ENCODE peak calls at places on chromosome 7, in five cellular contexts. H is RWPE2; T is left ventricle myocardium inferior; W is breast epithelium; Y is CD4-positive, CD25-positive, alpha-beta regulatory T cell. P is an unnamed sample.

GRCh38 chr7:150939052-150939810 is 38.9 kb downstream of the KCNH2 start:
- DNase-seq in H (no peak), T (no peak), W (no peak), Y (no peak), P (no peak)

GRCh38 chr7:133331861-133332260 is 79.0 kb downstream of the EXOC4 start:
- DNase-seq in H (no peak), T (no peak), W (no peak), Y (no peak), P (no peak)

GRCh38 chr7:77426521-77427051 is 10.4 kb upstream of the GSAP start:
- DNase-seq in H (no peak), T (no peak), W (no peak), Y (no peak), P (no peak)

GRCh38 chr7:158976468-158976848 is 120.1 kb downstream of the DYNC2I1 start:
- DNase-seq in H (no peak), T (no peak), W (no peak), Y (no peak), P (no peak)

GRCh38 chr7:155811560-155811894 is 736 bp downstream of the SHH start:
- DNase-seq in H (no peak), T (no peak), W (no peak), Y (no peak), P (no peak)

GRCh38 chr7:1883031-1883761 is 213.1 kb downstream of the ELFN1 start:
- DNase-seq in H (peak; percentile 91), T (no peak), W (no peak), Y (peak; percentile 64), P (no peak)

GRCh38 chr7:121604627-121605296 is 208.7 kb upstream of the FAM3C start:
- DNase-seq in H (no peak), T (no peak), W (no peak), Y (no peak), P (no peak)

GRCh38 chr7:99368750-99369389 is 5.7 kb upstream of the ARPC1B start:
- DNase-seq in H (no peak), T (no peak), W (no peak), Y (no peak), P (no peak)

GRCh38 chr7:27774717-27775328 is 34.9 kb downstream of the TAX1BP1 start:
- DNase-seq in H (no peak), T (no peak), W (no peak), Y (peak; percentile 36), P (no peak)

GRCh38 chr7:54906963-54907362 is 111.9 kb upstream of the EGFR start:
- DNase-seq in H (no peak), T (no peak), W (no peak), Y (no peak), P (no peak)

GRCh38 chr7:27188666-27189559 is 3.9 kb upstream of the HOXA11 start:
- DNase-seq in H (peak; percentile 71), T (no peak), W (no peak), Y (peak; percentile 69), P (peak; percentile 40)

GRCh38 chr7:29609162-29610030 is 45.8 kb downstream of the PRR15 start:
- DNase-seq in H (no peak), T (no peak), W (peak; percentile 34), Y (no peak), P (no peak)
- H3K9me3 ChIP-seq in H (peaks cover 3% of the 10 kb centered on the region), T (no peaks in the 10 kb centered on the region), W (no peaks in the 10 kb centered on the region), Y (no peaks in the 10 kb centered on the region), P (no peaks in the 10 kb centered on the region)

GRCh38 chr7:23662983-23663313 is 17.1 kb upstream of the FAM221A start:
- DNase-seq in H (no peak), T (no peak), W (no peak), Y (no peak), P (no peak)
- H3K27ac ChIP-seq in H (no peak overlapping the region), T (no peak overlapping the region), W (no peak overlapping the region), Y (no peak overlapping the region), P (no peak overlapping the region)

GRCh38 chr7:157888579-157888978 is 551.8 kb downstream of the DNAJB6 start:
- DNase-seq in H (no peak), T (no peak), W (no peak), Y (no peak), P (no peak)
- H3K9me3 ChIP-seq in H (no peaks in the 10 kb centered on the region), T (peaks cover 10% of the 10 kb centered on the region), W (peaks cover 16% of the 10 kb centered on the region), Y (no peaks in the 10 kb centered on the region), P (no peaks in the 10 kb centered on the region)

GRCh38 chr7:3437467-3437866 is 136.4 kb downstream of the SDK1 start:
- DNase-seq in H (no peak), T (no peak), W (no peak), Y (no peak), P (no peak)

GRCh38 chr7:3438352-3438751 is 137.3 kb downstream of the SDK1 start:
- DNase-seq in H (no peak), T (no peak), W (no peak), Y (no peak), P (no peak)

GRCh38 chr7:3440509-3440908 is 139.5 kb downstream of the SDK1 start:
- DNase-seq in H (no peak), T (no peak), W (no peak), Y (no peak), P (no peak)

GRCh38 chr7:3436746-3437145 is 135.7 kb downstream of the SDK1 start:
- DNase-seq in H (no peak), T (no peak), W (no peak), Y (no peak), P (no peak)

GRCh38 chr7:3439333-3440030 is 138.4 kb downstream of the SDK1 start:
- DNase-seq in H (no peak), T (no peak), W (no peak), Y (no peak), P (no peak)
- H3K27ac ChIP-seq in H (peak overlapping the region; percentile 89), T (no peak overlapping the region), W (no peak overlapping the region), Y (no peak overlapping the region), P (no peak overlapping the region)

GRCh38 chr7:13912740-13913320 is 76.6 kb downstream of the ETV1 start:
- DNase-seq in H (no peak), T (no peak), W (no peak), Y (no peak), P (no peak)
- H3K9me3 ChIP-seq in H (no peaks in the 10 kb centered on the region), T (no peaks in the 10 kb centered on the region), W (no peaks in the 10 kb centered on the region), Y (no peaks in the 10 kb centered on the region), P (no peaks in the 10 kb centered on the region)

GRCh38 chr7:71630521-71630920 is 498.6 kb downstream of the GALNT17 start:
- DNase-seq in H (no peak), T (no peak), W (no peak), Y (no peak), P (no peak)

GRCh38 chr7:71633571-71634008 is 501.6 kb downstream of the GALNT17 start:
- DNase-seq in H (no peak), T (no peak), W (no peak), Y (no peak), P (no peak)

GRCh38 chr7:71638108-71638507 is 506.2 kb downstream of the GALNT17 start:
- DNase-seq in H (no peak), T (no peak), W (no peak), Y (no peak), P (no peak)

GRCh38 chr7:71637578-71637977 is 505.6 kb downstream of the GALNT17 start:
- DNase-seq in H (no peak), T (no peak), W (no peak), Y (no peak), P (no peak)

GRCh38 chr7:71636329-71636728 is 504.4 kb downstream of the GALNT17 start:
- DNase-seq in H (no peak), T (no peak), W (no peak), Y (no peak), P (no peak)
- H3K27ac ChIP-seq in H (no peak overlapping the region), T (no peak overlapping the region), W (no peak overlapping the region), Y (no peak overlapping the region), P (no peak overlapping the region)

GRCh38 chr7:71077743-71078476 is 54.0 kb upstream of the GALNT17 start:
- DNase-seq in H (no peak), T (no peak), W (no peak), Y (no peak), P (no peak)
- H3K9me3 ChIP-seq in H (peaks cover 6% of the 10 kb centered on the region), T (peaks cover 54% of the 10 kb centered on the region), W (peaks cover 48% of the 10 kb centered on the region), Y (peaks cover 4% of the 10 kb centered on the region), P (peaks cover 10% of the 10 kb centered on the region)

DNA sequence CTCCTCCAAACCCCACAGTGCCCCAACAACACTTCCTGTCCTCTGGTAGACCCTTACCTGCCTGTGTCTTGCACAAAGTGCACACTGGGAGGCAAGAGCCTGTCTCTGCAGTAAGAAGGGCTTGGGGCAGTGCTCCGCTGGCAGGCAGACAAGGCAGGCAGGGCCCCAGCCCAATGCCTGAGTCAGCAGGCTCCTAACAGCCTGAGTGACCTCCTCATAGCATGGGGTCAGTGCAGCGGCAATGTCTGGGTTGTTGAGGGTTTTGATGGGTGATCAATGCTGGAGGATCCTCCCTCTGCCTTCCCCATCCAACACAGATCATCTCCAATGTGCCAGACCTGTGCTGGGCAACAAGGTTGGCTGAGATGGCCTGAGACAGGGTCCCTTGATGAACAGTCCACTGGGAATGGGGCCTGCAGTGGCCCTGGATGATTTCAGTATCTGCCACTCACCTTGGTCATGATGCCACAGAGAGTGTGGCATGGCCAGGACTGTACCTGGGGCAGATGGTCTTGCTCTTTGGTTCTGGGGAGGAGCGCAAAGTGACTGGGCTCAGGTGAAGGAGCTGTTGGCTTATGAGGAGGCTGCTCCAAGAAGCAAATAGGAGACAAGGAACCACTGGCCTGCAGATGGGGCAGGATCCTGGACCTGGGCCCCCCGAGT is 55.6 kb upstream of the CAMK2B start:
- DNase-seq in H (no peak), T (no peak), W (peak; percentile 7), Y (no peak), P (no peak)
- H3K27ac ChIP-seq in H (peak overlapping the region; percentile 98), T (no peak overlapping the region), W (no peak overlapping the region), Y (no peak overlapping the region), P (no peak overlapping the region)